ENCODE peak calls at places on chromosomes 4 and X, in five cellular contexts. W, F, M, P and Z are unnamed samples.

GRCh38 chr4:14877246-14878220 is 124.7 kb upstream of the CPEB2 start:
- DNase-seq in F (no peak), W (no peak), P (no peak), M (no peak), Z (peak)

GRCh38 chrX:73455171-73455570 is 8.3 kb downstream of the CDX4 start:
- DNase-seq in P (no peak), F (no peak), W (no peak), M (no peak), Z (no peak)

GRCh38 chr4:21320034-21320433 is 619.8 kb downstream of the PACRGL start:
- DNase-seq in W (no peak), P (no peak), M (no peak), F (no peak), Z (no peak)

GRCh38 chr4:168569066-168569908 is 72.4 kb downstream of the PALLD start:
- DNase-seq in M (no peak), W (peak), F (no peak), P (no peak), Z (peak)

GRCh38 chr4:121777625-121778024 is 12.7 kb upstream of the SMIM43 start:
- DNase-seq in W (no peak), F (no peak), P (no peak), M (no peak), Z (no peak)

GRCh38 chr4:44157611-44158277 is 290.9 kb downstream of the KCTD8 start:
- DNase-seq in P (no peak), M (no peak), F (no peak), W (no peak), Z (peak)

GRCh38 chr4:126687655-126688358 is 945.0 kb upstream of the INTU start:
- DNase-seq in F (no peak), M (no peak), W (no peak), P (no peak), Z (no peak)

GRCh38 chr4:8215001-8215427 is 15.9 kb downstream of the SH3TC1 start:
- DNase-seq in P (no peak), M (no peak), F (peak), W (no peak), Z (no peak)

GRCh38 chr4:83152771-83153170 is 38.2 kb upstream of the PLAC8 start:
- DNase-seq in F (no peak), P (no peak), W (no peak), M (no peak), Z (no peak)

GRCh38 chrX:103329991-103330390 is at the start of gene TCEAL7:
- DNase-seq in P (no peak), F (no peak), W (no peak), M (no peak), Z (peak)

GRCh38 chr4:15233626-15234025 is 194.2 kb upstream of the C1QTNF7 start:
- DNase-seq in P (peak), F (no peak), W (no peak), M (no peak), Z (no peak)

GRCh38 chr4:680565-680930 is 6.2 kb downstream of the MYL5 start:
- DNase-seq in F (no peak), M (no peak), P (peak), W (peak), Z (peak)

GRCh38 chrX:77442728-77443127 is 4.5 kb upstream of the FGF16 start:
- DNase-seq in F (peak), W (peak), P (no peak), M (no peak), Z (peak)

GRCh38 chr4:97720869-97721432 is 422.3 kb downstream of the STPG2 start:
- DNase-seq in M (no peak), W (peak), F (no peak), P (no peak), Z (peak)

GRCh38 chr4:158535130-158535614 is 13.5 kb downstream of the RXFP1 start:
- DNase-seq in W (no peak), F (peak), M (no peak), P (no peak), Z (peak)

GRCh38 chr4:17206829-17207773 is 304.8 kb downstream of the QDPR start:
- DNase-seq in W (no peak), M (no peak), F (no peak), P (no peak), Z (no peak)

GRCh38 chr4:105767579-105767978 is 59.0 kb downstream of the GSTCD start:
- DNase-seq in W (peak), F (no peak), M (no peak), P (no peak), Z (no peak)

GRCh38 chrX:115625577-115626301 is 64.8 kb downstream of the PLS3 start:
- DNase-seq in M (no peak), P (no peak), W (no peak), F (no peak), Z (no peak)

GRCh38 chrX:39896951-39897740 is 200.6 kb downstream of the BCOR start:
- DNase-seq in P (no peak), W (peak), F (peak), M (peak), Z (peak)
- TF ChIP-seq CTCF in P (no peak), W (no peak), F (peak), M (no peak), Z (no peak)

GRCh38 chr4:101081166-101081565 is 266.2 kb downstream of the PPP3CA start:
- DNase-seq in M (no peak), W (no peak), P (no peak), F (no peak), Z (no peak)

GRCh38 chr4:101081695-101082369 is 265.5 kb downstream of the PPP3CA start:
- DNase-seq in M (no peak), F (no peak), P (no peak), W (no peak), Z (peak)

GRCh38 chr4:101089168-101089567 is 258.2 kb downstream of the PPP3CA start:
- DNase-seq in M (no peak), F (no peak), P (no peak), W (no peak), Z (no peak)

GRCh38 chr4:101086801-101087586 is 260.3 kb downstream of the PPP3CA start:
- DNase-seq in W (no peak), P (no peak), F (no peak), M (no peak), Z (no peak)
- TF ChIP-seq CTCF in W (no peak), P (no peak), F (peak), M (no peak), Z (no peak)

DNA sequence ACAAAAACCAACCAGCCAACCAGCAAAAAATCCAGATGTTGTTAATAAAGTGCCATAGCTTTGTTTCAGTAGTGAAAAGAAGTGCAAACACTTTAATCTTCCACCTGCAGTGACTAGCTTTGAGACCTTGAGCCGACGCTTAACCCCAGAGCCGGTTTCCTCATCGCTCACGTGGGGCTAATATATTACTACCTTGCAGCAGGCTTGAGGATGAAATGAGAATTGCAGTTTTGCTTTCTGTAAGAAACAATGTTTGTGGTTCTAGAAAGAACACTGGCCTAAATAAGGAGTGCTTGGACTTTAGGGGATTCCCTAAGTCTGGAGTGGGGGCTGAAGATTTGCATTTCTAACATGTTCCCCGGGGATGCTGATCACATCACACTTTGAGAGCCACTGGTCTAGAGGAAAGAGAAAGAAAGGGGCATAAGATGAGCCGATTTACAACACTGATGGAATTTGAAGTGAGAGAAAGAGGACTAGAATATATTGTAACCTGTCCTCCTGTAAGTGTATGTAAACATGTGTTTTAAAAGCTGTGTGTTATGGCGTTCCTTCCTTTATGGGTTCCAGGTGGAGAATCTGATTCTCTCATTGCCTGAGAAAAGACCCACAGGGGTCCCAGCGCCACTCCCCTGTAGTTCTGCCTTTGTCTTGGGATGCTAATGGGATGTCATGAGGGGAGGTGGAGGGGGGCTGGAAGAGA is 1.4 kb downstream of the FGF2 start:
- DNase-seq in P (peak), W (peak), F (no peak), M (no peak), Z (peak)
- TF ChIP-seq CTCF in P (no peak), W (no peak), F (peak), M (no peak), Z (no peak)

GRCh38 chr4:136687118-136687517 is 845.2 kb downstream of the PCDH18 start:
- DNase-seq in P (no peak), W (no peak), M (no peak), F (no peak), Z (no peak)
- TF ChIP-seq CTCF in P (no peak), W (no peak), M (no peak), F (peak), Z (no peak)

DNA sequence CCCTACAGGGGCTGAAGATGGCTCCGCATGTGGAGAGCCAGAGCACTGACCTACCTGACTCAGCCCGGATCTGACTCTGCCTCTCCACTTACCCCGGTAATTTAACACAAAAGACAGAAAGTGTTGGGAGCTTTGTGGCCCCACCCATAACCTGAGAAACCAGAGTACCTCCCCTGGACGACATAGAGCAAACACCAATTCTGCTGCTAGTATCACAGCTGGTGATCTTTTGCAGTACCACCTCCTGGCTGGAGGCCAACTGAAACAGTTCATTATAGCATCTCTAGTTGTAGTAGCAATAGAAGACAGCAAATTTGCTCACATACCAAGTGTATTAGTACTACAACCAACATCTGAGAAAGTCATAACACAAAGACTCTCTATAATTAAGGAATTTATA is 443.9 kb downstream of the KLHL4 start:
- DNase-seq in W (no peak), P (no peak), F (no peak), M (no peak), Z (no peak)
- TF ChIP-seq CTCF in W (no peak), P (no peak), F (no peak), M (no peak), Z (no peak)

DNA sequence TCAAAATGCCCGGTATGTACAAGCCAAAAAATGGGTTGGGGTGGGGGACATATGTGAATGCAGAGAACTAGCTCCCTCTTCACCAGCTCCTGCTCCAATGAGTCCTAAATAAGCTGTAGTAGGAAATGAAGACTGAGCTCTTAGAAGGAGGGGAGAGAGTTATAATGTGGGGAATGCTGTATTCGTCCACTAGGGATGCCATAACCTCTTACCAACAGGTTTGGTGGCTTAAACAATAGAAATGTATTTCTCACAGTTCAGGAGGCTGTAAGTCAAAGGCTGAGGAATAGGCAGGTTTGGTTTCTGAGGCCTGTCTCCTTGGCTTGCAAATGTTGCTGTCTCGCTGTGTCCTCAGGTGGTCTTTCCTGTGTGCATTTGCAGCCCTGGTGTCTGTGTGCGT is 4.4 kb upstream of the INPP4B start:
- DNase-seq in M (no peak), W (peak), P (no peak), F (no peak), Z (peak)
- TF ChIP-seq CTCF in M (no peak), W (peak), P (no peak), F (peak), Z (peak)

DNA sequence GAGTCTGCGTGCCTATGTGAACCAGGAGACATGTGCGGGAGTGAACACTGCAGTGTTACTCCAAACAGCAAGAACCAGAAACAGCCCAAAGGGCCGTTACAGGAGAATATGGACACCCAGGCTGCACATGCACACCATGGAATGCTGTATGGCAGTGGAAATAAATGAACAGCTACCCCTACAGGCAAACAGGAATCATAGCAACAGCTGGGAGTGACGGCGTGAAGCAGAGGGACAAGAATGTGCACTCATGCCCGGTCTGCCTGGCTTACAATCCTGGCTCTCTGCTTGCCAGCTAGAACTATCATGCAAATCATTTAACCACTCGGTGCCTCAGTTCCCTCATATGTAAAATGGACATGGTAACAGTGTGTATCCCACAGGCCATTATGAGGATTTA is 16.6 kb downstream of the GPKOW start:
- DNase-seq in F (peak), W (peak), M (no peak), P (no peak), Z (peak)
- TF ChIP-seq CTCF in F (peak), W (no peak), M (peak), P (peak), Z (peak)

GRCh38 chrX:120452131-120452530 is 17.0 kb downstream of the LAMP2 start:
- DNase-seq in M (no peak), F (no peak), W (no peak), P (no peak), Z (no peak)
- TF ChIP-seq CTCF in M (no peak), F (peak), W (no peak), P (peak), Z (peak)